ENCODE peak calls at places on chromosomes 3 and 15, in five cellular contexts. W is H1, L is K562, D is WTC11, B is HepG2. I is an unnamed sample.

GRCh38 chr3:161250116-161250515 is 29.0 kb downstream of the NMD3 start:
- DNase-seq in W (no peak), B (no peak), D (no peak), L (no peak), I (no peak)

GRCh38 chr3:144015133-144015532 is 43.5 kb downstream of the DIPK2A start:
- DNase-seq in D (no peak), L (peak; percentile 85), B (no peak), W (no peak), I (no peak)

GRCh38 chr15:89860446-89860845 is 33.3 kb downstream of the AP3S2 start:
- DNase-seq in W (no peak), L (no peak), D (no peak), B (no peak), I (no peak)

GRCh38 chr15:95266481-95267061 is 1035.2 kb downstream of the MCTP2 start:
- DNase-seq in D (no peak), L (no peak), B (no peak), W (no peak), I (no peak)

GRCh38 chr3:127351350-127351749 is 63.5 kb upstream of the PRR20G start:
- DNase-seq in W (peak; percentile 27), L (no peak), D (no peak), B (no peak), I (peak; percentile 34)

GRCh38 chr3:30324587-30324986 is 281.8 kb upstream of the TGFBR2 start:
- DNase-seq in W (no peak), D (no peak), B (no peak), L (no peak), I (no peak)

GRCh38 chr3:139928708-139929505 is 6.1 kb upstream of the CLSTN2 start:
- DNase-seq in D (no peak), W (no peak), L (no peak), B (no peak), I (no peak)

GRCh38 chr3:159964166-159964973 is 24.3 kb upstream of the IL12A start:
- DNase-seq in W (no peak), L (no peak), D (no peak), B (no peak), I (no peak)

GRCh38 chr15:32646304-32646703 is 4.8 kb downstream of the SCG5 start:
- DNase-seq in D (no peak), B (no peak), L (no peak), W (no peak), I (no peak)

GRCh38 chr3:30720586-30721313 is 114.3 kb downstream of the TGFBR2 start:
- DNase-seq in L (no peak), B (peak; percentile 92), W (no peak), D (no peak), I (no peak)

GRCh38 chr3:81620813-81621212 is 140.6 kb downstream of the GBE1 start:
- DNase-seq in B (no peak), L (no peak), D (no peak), W (no peak), I (peak; percentile 29)

GRCh38 chr3:152511904-152512303 is 243.2 kb downstream of the MBNL1 start:
- DNase-seq in W (no peak), D (no peak), L (no peak), B (no peak), I (no peak)

GRCh38 chr3:10816019-10816862 is at the start of gene SLC6A11:
- DNase-seq in D (peak; percentile 60), B (peak; percentile 10), W (peak; percentile 75), L (no peak), I (peak; percentile 70)

GRCh38 chr3:46668591-46668990 is 24.9 kb downstream of the ALS2CL start:
- DNase-seq in B (no peak), L (no peak), W (no peak), D (peak; percentile 4), I (no peak)

GRCh38 chr3:173008978-173009377 is 132.1 kb downstream of the SPATA16 start:
- DNase-seq in B (no peak), W (no peak), D (no peak), L (no peak), I (no peak)

GRCh38 chr3:85801955-85802354 is 843.2 kb downstream of the CADM2 start:
- DNase-seq in W (no peak), L (peak; percentile 1), D (peak; percentile 31), B (peak; percentile 20), I (peak; percentile 70)

GRCh38 chr15:28930476-28931291 is 44.9 kb downstream of the APBA2 start:
- DNase-seq in D (no peak), L (no peak), B (no peak), W (no peak), I (no peak)

GRCh38 chr15:80252281-80252619 is 237 bp upstream of the CTXND1 start:
- DNase-seq in W (no peak), B (no peak), D (no peak), L (no peak), I (no peak)

GRCh38 chr3:77298405-77298804 is 258.5 kb downstream of the ROBO2 start:
- DNase-seq in W (no peak), L (no peak), D (no peak), B (no peak), I (no peak)

GRCh38 chr3:157475921-157476395 is 27.3 kb downstream of the VEPH1 start:
- DNase-seq in W (no peak), B (no peak), D (no peak), L (peak; percentile 41), I (no peak)

GRCh38 chr3:99332276-99332675 is 306.1 kb upstream of the COL8A1 start:
- DNase-seq in B (no peak), L (no peak), D (no peak), W (no peak), I (no peak)

GRCh38 chr3:5479229-5479799 is 291.8 kb downstream of the EDEM1 start:
- DNase-seq in L (peak; percentile 83), B (no peak), D (no peak), W (no peak), I (no peak)

GRCh38 chr3:56810912-56811544 is 9.3 kb upstream of the ARHGEF3 start:
- DNase-seq in L (no peak), W (no peak), B (no peak), D (no peak), I (no peak)

GRCh38 chr15:67897646-67898045 is 57.8 kb upstream of the RNU6-1 start:
- DNase-seq in L (no peak), W (no peak), B (no peak), D (no peak), I (no peak)

GRCh38 chr3:135038191-135038590 is 243.1 kb downstream of the EPHB1 start:
- DNase-seq in D (no peak), B (no peak), W (no peak), L (no peak), I (no peak)

DNA sequence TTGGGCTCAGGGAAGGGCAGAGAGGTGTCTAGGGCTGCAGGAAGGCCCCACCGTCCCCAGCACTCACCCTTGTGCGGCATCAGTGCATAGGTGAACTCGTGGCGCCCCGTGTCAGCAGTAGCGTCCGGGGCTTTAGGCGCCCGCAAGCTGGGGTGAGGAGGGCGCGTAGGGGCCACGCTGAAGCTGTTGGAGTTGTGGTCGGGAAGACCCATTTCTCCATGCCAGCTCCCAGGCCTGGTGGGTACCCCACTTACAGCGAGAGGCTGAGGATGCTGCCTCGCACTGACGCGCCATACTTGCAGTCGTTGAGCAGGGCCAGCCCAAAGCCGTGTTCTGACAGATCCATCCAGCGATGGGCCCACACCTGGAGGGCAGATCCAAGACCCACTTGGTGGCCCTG is 9.7 kb downstream of the NEIL1 start:
- DNase-seq in D (no peak), B (no peak), W (no peak), L (no peak), I (no peak)
- TF ChIP-seq CREB1 in D (no peak), B (no peak), W (no peak), L (no peak), I (no peak)

DNA sequence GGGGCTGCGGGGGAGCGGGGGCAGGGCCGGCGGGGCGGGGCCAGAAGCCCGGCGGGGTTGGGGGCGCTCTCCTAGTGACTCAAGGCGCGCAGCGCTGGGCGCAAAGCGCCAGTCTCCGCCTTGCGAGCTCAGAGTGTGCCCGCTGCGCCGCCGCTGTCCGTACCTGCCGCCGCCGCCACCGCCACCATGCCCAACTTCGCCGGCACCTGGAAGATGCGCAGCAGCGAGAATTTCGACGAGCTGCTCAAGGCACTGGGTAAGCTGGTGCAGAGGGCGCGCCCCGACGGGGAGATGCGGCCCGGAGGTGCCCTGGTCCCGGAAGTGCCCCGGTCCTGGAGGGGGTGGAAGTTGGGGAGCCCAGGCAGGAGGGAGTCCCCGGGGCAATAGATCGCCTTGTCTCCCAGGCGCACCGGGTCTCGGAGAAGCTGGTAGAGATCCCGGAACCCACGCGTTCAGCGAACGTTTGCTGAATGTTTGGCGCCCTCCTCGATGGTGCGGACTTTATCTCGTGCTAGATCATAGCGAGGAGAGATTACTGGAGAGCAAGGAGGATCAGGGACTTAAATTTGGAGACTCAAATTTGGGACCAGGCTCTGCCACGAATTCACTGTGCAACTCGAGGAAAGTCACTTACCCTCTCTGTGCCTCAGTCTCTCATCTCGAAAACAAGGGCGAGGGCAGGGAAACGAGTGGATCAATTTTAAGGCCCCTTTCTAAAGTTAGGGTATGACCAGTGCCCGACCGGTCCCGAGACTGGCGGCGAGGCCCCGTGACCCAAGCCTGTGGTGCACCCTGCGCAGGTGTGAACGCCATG is at the start of gene CRABP1:
- DNase-seq in W (peak; percentile 84), L (no peak), B (no peak), D (peak; percentile 76), I (peak; percentile 86)
- TF ChIP-seq CREB1 in W (peak; percentile 78), L (no peak), B (no peak), D (no peak), I (no peak)

GRCh38 chr3:106249159-106249558 is 380.3 kb upstream of the CBLB start:
- DNase-seq in B (no peak), W (no peak), L (no peak), D (no peak), I (no peak)
- TF ChIP-seq CREB1 in B (no peak), W (no peak), L (no peak), D (no peak), I (no peak)

DNA sequence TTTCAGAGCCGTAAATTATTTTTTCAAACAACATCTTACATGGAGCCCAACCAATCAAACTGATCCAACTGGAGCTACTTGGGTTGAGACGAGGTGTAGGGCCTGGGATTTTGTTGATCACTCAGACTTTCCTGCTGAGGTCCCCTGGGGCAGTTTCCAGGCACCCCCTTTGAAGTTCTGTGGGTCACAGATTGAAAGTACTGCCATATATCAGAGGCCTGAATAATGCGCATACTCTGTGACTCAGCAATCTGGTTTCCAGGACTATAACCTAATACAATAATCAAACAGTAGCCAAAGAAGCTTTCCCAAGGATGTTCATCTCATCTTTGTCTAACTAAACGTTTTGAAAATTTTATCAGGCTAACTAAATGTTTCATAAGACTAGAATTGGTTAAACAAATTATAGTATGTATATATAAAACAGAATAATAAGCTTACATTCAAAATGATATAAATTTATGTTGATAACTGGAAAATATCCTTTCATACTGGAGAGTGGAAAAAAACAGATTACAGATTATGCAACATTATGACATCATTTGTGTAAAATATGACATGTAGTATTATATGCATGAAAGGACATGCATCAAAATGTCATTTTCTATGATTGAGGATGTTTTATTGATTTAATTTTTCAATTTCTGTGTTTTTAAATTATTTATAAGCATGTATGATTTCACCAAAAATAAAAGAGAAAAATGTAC is 617.1 kb downstream of the NTRK3 start:
- DNase-seq in L (no peak), D (no peak), B (no peak), W (no peak), I (no peak)
- TF ChIP-seq CREB1 in L (no peak), D (no peak), B (no peak), W (no peak), I (no peak)

GRCh38 chr15:48784756-48785155 is 26.1 kb downstream of the CEP152 start:
- DNase-seq in D (no peak), W (no peak), L (no peak), B (no peak), I (no peak)
- TF ChIP-seq CREB1 in D (no peak), W (no peak), L (no peak), B (no peak), I (no peak)

I was measured in GM23338.